ENCODE peak calls at places on chromosomes 11 and 22, in seven cellular contexts. One of them, this sample, is unnamed.

GRCh38 chr11:20050551-20051333 is 109.5 kb downstream of the DBX1 start:
- DNase-seq in brain microvascular endothelial cell: no peak
- DNase-seq in SJCRH30: peak
- DNase-seq in A549: no peak
- DNase-seq in lung: peak
- DNase-seq in H9: peak
- DNase-seq in right cardiac atrium: no peak
- DNase-seq in this sample: peak

GRCh38 chr11:45180888-45181594 is 34.6 kb downstream of the PRDM11 start:
- DNase-seq in brain microvascular endothelial cell: peak
- DNase-seq in SJCRH30: peak
- DNase-seq in A549: peak
- DNase-seq in lung: peak
- DNase-seq in H9: peak
- DNase-seq in right cardiac atrium: peak
- DNase-seq in this sample: peak

GRCh38 chr11:77386178-77386577 is 84.7 kb upstream of the GDPD4 start:
- DNase-seq in brain microvascular endothelial cell: no peak
- DNase-seq in SJCRH30: no peak
- DNase-seq in A549: no peak
- DNase-seq in lung: no peak
- DNase-seq in H9: no peak
- DNase-seq in right cardiac atrium: no peak
- DNase-seq in this sample: no peak

GRCh38 chr11:75916882-75917281 is 101.9 kb downstream of the UVRAG start:
- DNase-seq in brain microvascular endothelial cell: no peak
- DNase-seq in SJCRH30: no peak
- DNase-seq in A549: no peak
- DNase-seq in lung: no peak
- DNase-seq in H9: no peak
- DNase-seq in right cardiac atrium: no peak
- DNase-seq in this sample: no peak

GRCh38 chr11:127485541-127485940 is 485.0 kb upstream of the KIRREL3 start:
- DNase-seq in brain microvascular endothelial cell: no peak
- DNase-seq in SJCRH30: no peak
- DNase-seq in A549: no peak
- DNase-seq in lung: no peak
- DNase-seq in H9: no peak
- DNase-seq in right cardiac atrium: no peak
- DNase-seq in this sample: peak

GRCh38 chr11:118924591-118925585 is 838 bp downstream of the BCL9L start:
- DNase-seq in brain microvascular endothelial cell: no peak
- DNase-seq in SJCRH30: peak
- DNase-seq in A549: no peak
- DNase-seq in lung: no peak
- DNase-seq in H9: peak
- DNase-seq in right cardiac atrium: peak
- DNase-seq in this sample: peak

GRCh38 chr11:34327804-34328631 is 29.8 kb downstream of the ABTB2 start:
- DNase-seq in brain microvascular endothelial cell: no peak
- DNase-seq in SJCRH30: no peak
- DNase-seq in A549: no peak
- DNase-seq in lung: no peak
- DNase-seq in H9: no peak
- DNase-seq in right cardiac atrium: peak
- DNase-seq in this sample: no peak

GRCh38 chr11:10622957-10623787 is 54.7 kb upstream of the LYVE1 start:
- DNase-seq in brain microvascular endothelial cell: no peak
- DNase-seq in SJCRH30: no peak
- DNase-seq in A549: no peak
- DNase-seq in lung: peak
- DNase-seq in H9: no peak
- DNase-seq in right cardiac atrium: peak
- DNase-seq in this sample: no peak

GRCh38 chr11:108797578-108798100 is 132.8 kb downstream of the DDX10 start:
- DNase-seq in brain microvascular endothelial cell: no peak
- DNase-seq in SJCRH30: no peak
- DNase-seq in A549: no peak
- DNase-seq in lung: no peak
- DNase-seq in H9: no peak
- DNase-seq in right cardiac atrium: no peak
- DNase-seq in this sample: no peak

GRCh38 chr11:17743808-17744119 is 9.2 kb downstream of the KCNC1 start:
- DNase-seq in brain microvascular endothelial cell: no peak
- DNase-seq in SJCRH30: no peak
- DNase-seq in A549: no peak
- DNase-seq in lung: no peak
- DNase-seq in H9: no peak
- DNase-seq in right cardiac atrium: no peak
- DNase-seq in this sample: no peak

GRCh38 chr11:67438121-67438902 is 830 bp upstream of the PTPRCAP start:
- DNase-seq in brain microvascular endothelial cell: no peak
- DNase-seq in SJCRH30: no peak
- DNase-seq in A549: no peak
- DNase-seq in lung: no peak
- DNase-seq in H9: peak
- DNase-seq in right cardiac atrium: no peak
- DNase-seq in this sample: no peak

GRCh38 chr11:8219257-8220021 is 44.2 kb downstream of the LMO1 start:
- DNase-seq in brain microvascular endothelial cell: peak
- DNase-seq in SJCRH30: peak
- DNase-seq in A549: peak
- DNase-seq in lung: peak
- DNase-seq in H9: peak
- DNase-seq in right cardiac atrium: peak
- DNase-seq in this sample: peak

GRCh38 chr11:74671520-74672196 is 59.6 kb downstream of the CHRDL2 start:
- DNase-seq in brain microvascular endothelial cell: peak
- DNase-seq in SJCRH30: peak
- DNase-seq in A549: no peak
- DNase-seq in lung: peak
- DNase-seq in H9: no peak
- DNase-seq in right cardiac atrium: no peak
- DNase-seq in this sample: no peak

GRCh38 chr11:32426192-32426591 is 9.1 kb downstream of the WT1 start:
- DNase-seq in brain microvascular endothelial cell: no peak
- DNase-seq in SJCRH30: no peak
- DNase-seq in A549: no peak
- DNase-seq in lung: no peak
- DNase-seq in H9: no peak
- DNase-seq in right cardiac atrium: no peak
- DNase-seq in this sample: no peak

GRCh38 chr22:27139935-27140493 is 482.6 kb downstream of the MIAT start:
- DNase-seq in brain microvascular endothelial cell: peak
- DNase-seq in SJCRH30: peak
- DNase-seq in A549: peak
- DNase-seq in lung: no peak
- DNase-seq in H9: no peak
- DNase-seq in right cardiac atrium: peak
- DNase-seq in this sample: peak

GRCh38 chr11:73379189-73379880 is 3.1 kb downstream of the RELT start:
- DNase-seq in brain microvascular endothelial cell: no peak
- DNase-seq in SJCRH30: no peak
- DNase-seq in A549: no peak
- DNase-seq in lung: peak
- DNase-seq in H9: no peak
- DNase-seq in right cardiac atrium: no peak
- DNase-seq in this sample: peak

GRCh38 chr11:72685560-72686480 is 11.6 kb upstream of the PDE2A start:
- DNase-seq in brain microvascular endothelial cell: no peak
- DNase-seq in SJCRH30: peak
- DNase-seq in A549: no peak
- DNase-seq in lung: no peak
- DNase-seq in H9: no peak
- DNase-seq in right cardiac atrium: peak
- DNase-seq in this sample: no peak

GRCh38 chr11:68942090-68942620 is 38.5 kb downstream of the IGHMBP2 start:
- DNase-seq in brain microvascular endothelial cell: no peak
- DNase-seq in SJCRH30: no peak
- DNase-seq in A549: no peak
- DNase-seq in lung: no peak
- DNase-seq in H9: no peak
- DNase-seq in right cardiac atrium: no peak
- DNase-seq in this sample: no peak

GRCh38 chr22:46072030-46072881 is 78.1 kb upstream of the PPARA start:
- DNase-seq in brain microvascular endothelial cell: no peak
- DNase-seq in SJCRH30: peak
- DNase-seq in A549: no peak
- DNase-seq in lung: peak
- DNase-seq in H9: peak
- DNase-seq in right cardiac atrium: peak
- DNase-seq in this sample: peak

GRCh38 chr11:118295834-118296454 is 8.6 kb upstream of the CD3E start:
- DNase-seq in brain microvascular endothelial cell: peak
- DNase-seq in SJCRH30: peak
- DNase-seq in A549: no peak
- DNase-seq in lung: no peak
- DNase-seq in H9: no peak
- DNase-seq in right cardiac atrium: no peak
- DNase-seq in this sample: peak

GRCh38 chr22:36858156-36858555 is 2.6 kb upstream of the NCF4 start:
- DNase-seq in brain microvascular endothelial cell: no peak
- DNase-seq in SJCRH30: no peak
- DNase-seq in A549: no peak
- DNase-seq in lung: no peak
- DNase-seq in H9: no peak
- DNase-seq in right cardiac atrium: no peak
- DNase-seq in this sample: no peak

GRCh38 chr22:42831712-42832111 is 25.4 kb downstream of the ARFGAP3 start:
- DNase-seq in brain microvascular endothelial cell: no peak
- DNase-seq in SJCRH30: no peak
- DNase-seq in A549: no peak
- DNase-seq in lung: no peak
- DNase-seq in H9: no peak
- DNase-seq in right cardiac atrium: no peak
- DNase-seq in this sample: no peak

GRCh38 chr11:107151158-107151557 is 132.9 kb upstream of the GUCY1A2 start:
- DNase-seq in brain microvascular endothelial cell: no peak
- DNase-seq in SJCRH30: no peak
- DNase-seq in A549: no peak
- DNase-seq in lung: no peak
- DNase-seq in H9: no peak
- DNase-seq in right cardiac atrium: no peak
- DNase-seq in this sample: no peak

GRCh38 chr22:25566812-25567211 is 2.3 kb downstream of the GRK3 start:
- DNase-seq in brain microvascular endothelial cell: no peak
- DNase-seq in SJCRH30: no peak
- DNase-seq in A549: no peak
- DNase-seq in lung: no peak
- DNase-seq in H9: no peak
- DNase-seq in right cardiac atrium: no peak
- DNase-seq in this sample: no peak

GRCh38 chr22:25567305-25567704 is 2.8 kb downstream of the GRK3 start:
- DNase-seq in brain microvascular endothelial cell: no peak
- DNase-seq in SJCRH30: peak
- DNase-seq in A549: no peak
- DNase-seq in lung: no peak
- DNase-seq in H9: no peak
- DNase-seq in right cardiac atrium: no peak
- DNase-seq in this sample: no peak

GRCh38 chr22:25564320-25564978 is at the start of gene GRK3:
- DNase-seq in brain microvascular endothelial cell: peak
- DNase-seq in SJCRH30: peak
- DNase-seq in A549: peak
- DNase-seq in lung: peak
- DNase-seq in H9: peak
- DNase-seq in right cardiac atrium: peak
- DNase-seq in this sample: peak

GRCh38 chr22:25564979-25565677 is 653 bp downstream of the GRK3 start:
- DNase-seq in brain microvascular endothelial cell: no peak
- DNase-seq in SJCRH30: peak
- DNase-seq in A549: peak
- DNase-seq in lung: no peak
- DNase-seq in H9: peak
- DNase-seq in right cardiac atrium: peak
- DNase-seq in this sample: peak

GRCh38 chr22:25563757-25564319 is 637 bp upstream of the GRK3 start:
- DNase-seq in brain microvascular endothelial cell: no peak
- DNase-seq in SJCRH30: peak
- DNase-seq in A549: no peak
- DNase-seq in lung: peak
- DNase-seq in H9: no peak
- DNase-seq in right cardiac atrium: no peak
- DNase-seq in this sample: peak
- H3K27ac ChIP-seq in brain microvascular endothelial cell: no peak
- H3K27ac ChIP-seq in SJCRH30: peak
- H3K27ac ChIP-seq in A549: peak
- H3K27ac ChIP-seq in lung: no peak
- H3K27ac ChIP-seq in H9: no peak
- H3K27ac ChIP-seq in right cardiac atrium: peak
- H3K27ac ChIP-seq in this sample: peak

DNA sequence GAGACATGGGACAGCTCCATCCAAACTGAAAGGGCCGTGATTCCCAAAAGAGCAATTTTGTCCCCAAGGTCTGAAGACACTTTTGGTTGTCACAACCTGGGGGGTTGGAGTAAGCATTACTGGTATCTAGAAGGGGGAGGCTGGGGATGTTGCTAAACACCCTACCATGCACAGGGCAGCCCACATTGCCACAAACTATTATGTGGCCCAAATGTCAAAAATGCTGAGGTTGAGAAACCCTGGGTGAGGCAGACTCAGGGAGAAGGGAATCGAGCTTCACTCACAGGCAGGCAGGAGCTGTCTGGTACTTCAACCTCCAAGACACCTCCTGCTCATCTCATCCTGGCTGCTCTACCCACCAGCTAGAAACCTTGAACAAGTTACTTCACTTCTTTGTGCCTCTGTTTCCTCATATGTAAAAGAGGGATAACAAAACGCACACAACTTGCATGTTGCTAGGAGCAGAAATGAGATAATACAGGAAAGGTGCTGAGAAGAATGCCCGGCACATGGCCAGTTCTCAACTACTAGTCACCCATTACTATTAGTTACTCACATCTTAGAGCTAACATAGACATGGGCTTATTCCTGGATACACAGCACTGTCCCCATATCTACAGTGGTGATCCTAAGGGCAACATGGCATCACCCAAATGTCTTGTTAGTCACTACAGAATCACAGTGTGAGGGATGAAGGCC is 8.8 kb downstream of the SERPIND1 start:
- DNase-seq in brain microvascular endothelial cell: no peak
- DNase-seq in SJCRH30: no peak
- DNase-seq in A549: no peak
- DNase-seq in lung: no peak
- DNase-seq in H9: no peak
- DNase-seq in right cardiac atrium: no peak
- DNase-seq in this sample: no peak
- H3K27ac ChIP-seq in brain microvascular endothelial cell: peak
- H3K27ac ChIP-seq in SJCRH30: no peak
- H3K27ac ChIP-seq in A549: no peak
- H3K27ac ChIP-seq in lung: no peak
- H3K27ac ChIP-seq in H9: no peak
- H3K27ac ChIP-seq in right cardiac atrium: no peak
- H3K27ac ChIP-seq in this sample: no peak

GRCh38 chr11:65814131-65814959 is 19.4 kb upstream of the SNX32 start:
- DNase-seq in brain microvascular endothelial cell: peak
- DNase-seq in SJCRH30: peak
- DNase-seq in A549: no peak
- DNase-seq in lung: peak
- DNase-seq in H9: no peak
- DNase-seq in right cardiac atrium: no peak
- DNase-seq in this sample: no peak
- H3K27ac ChIP-seq in brain microvascular endothelial cell: peak
- H3K27ac ChIP-seq in SJCRH30: no peak
- H3K27ac ChIP-seq in A549: no peak
- H3K27ac ChIP-seq in lung: no peak
- H3K27ac ChIP-seq in H9: no peak
- H3K27ac ChIP-seq in right cardiac atrium: no peak
- H3K27ac ChIP-seq in this sample: no peak

GRCh38 chr11:69985654-69986420 is 92.3 kb upstream of the ANO1 start:
- DNase-seq in brain microvascular endothelial cell: no peak
- DNase-seq in SJCRH30: no peak
- DNase-seq in A549: no peak
- DNase-seq in lung: no peak
- DNase-seq in H9: no peak
- DNase-seq in right cardiac atrium: no peak
- DNase-seq in this sample: no peak
- H3K27ac ChIP-seq in brain microvascular endothelial cell: no peak
- H3K27ac ChIP-seq in SJCRH30: no peak
- H3K27ac ChIP-seq in A549: no peak
- H3K27ac ChIP-seq in lung: no peak
- H3K27ac ChIP-seq in H9: no peak
- H3K27ac ChIP-seq in right cardiac atrium: no peak
- H3K27ac ChIP-seq in this sample: no peak

This sample was measured in thyroid gland.